ENCODE peak calls at places on chromosomes 16 and 17, in nine cellular contexts. One of them, this sample, is unnamed.
A peak's percentile ranks its signal among the peaks of the same experiment; 100 is the strongest.

GRCh38 chr16:3467182-3467581 is 23.7 kb downstream of the NAA60 start:
- DNase-seq in MM.1S: no peak
- DNase-seq in SK-N-SH: no peak
- DNase-seq in HCT116: no peak
- DNase-seq in H9: no peak
- DNase-seq in DND-41: no peak
- DNase-seq in IMR-90: no peak
- DNase-seq in fibroblast of lung: no peak
- DNase-seq in H1: no peak
- DNase-seq in this sample: no peak

GRCh38 chr17:79943354-79944241 is 92.1 kb downstream of the TBC1D16 start:
- DNase-seq in IMR-90: no peak
- DNase-seq in SK-N-SH: no peak
- DNase-seq in H1: no peak
- DNase-seq in HCT116: no peak
- DNase-seq in DND-41: no peak
- DNase-seq in H9: peak; percentile 31
- DNase-seq in MM.1S: no peak
- DNase-seq in fibroblast of lung: no peak
- DNase-seq in this sample: no peak

GRCh38 chr17:41667280-41668008 is 21.2 kb upstream of the EIF1 start:
- DNase-seq in H9: peak; percentile 80
- DNase-seq in MM.1S: no peak
- DNase-seq in SK-N-SH: no peak
- DNase-seq in DND-41: no peak
- DNase-seq in HCT116: no peak
- DNase-seq in H1: no peak
- DNase-seq in IMR-90: no peak
- DNase-seq in fibroblast of lung: no peak
- DNase-seq in this sample: no peak

GRCh38 chr16:85564277-85565051 is 48.7 kb upstream of the GSE1 start:
- DNase-seq in SK-N-SH: no peak
- DNase-seq in DND-41: no peak
- DNase-seq in HCT116: no peak
- DNase-seq in fibroblast of lung: no peak
- DNase-seq in H9: no peak
- DNase-seq in H1: no peak
- DNase-seq in MM.1S: no peak
- DNase-seq in IMR-90: no peak
- DNase-seq in this sample: peak; percentile 15

GRCh38 chr17:82007495-82008257 is 15.0 kb downstream of the CENPX start:
- DNase-seq in SK-N-SH: no peak
- DNase-seq in HCT116: no peak
- DNase-seq in H9: no peak
- DNase-seq in DND-41: no peak
- DNase-seq in MM.1S: no peak
- DNase-seq in fibroblast of lung: no peak
- DNase-seq in H1: no peak
- DNase-seq in IMR-90: no peak
- DNase-seq in this sample: no peak

GRCh38 chr16:11757671-11758545 is 15.3 kb upstream of the TXNDC11 start:
- DNase-seq in HCT116: no peak
- DNase-seq in H9: no peak
- DNase-seq in SK-N-SH: no peak
- DNase-seq in fibroblast of lung: peak; percentile 85
- DNase-seq in H1: peak; percentile 19
- DNase-seq in IMR-90: peak; percentile 70
- DNase-seq in DND-41: no peak
- DNase-seq in MM.1S: no peak
- DNase-seq in this sample: peak; percentile 66

GRCh38 chr17:79970576-79971068 is 65.0 kb downstream of the TBC1D16 start:
- DNase-seq in H1: no peak
- DNase-seq in IMR-90: peak; percentile 10
- DNase-seq in HCT116: peak; percentile 38
- DNase-seq in SK-N-SH: peak; percentile 33
- DNase-seq in DND-41: peak; percentile 39
- DNase-seq in H9: peak; percentile 85
- DNase-seq in fibroblast of lung: peak; percentile 39
- DNase-seq in MM.1S: peak; percentile 67
- DNase-seq in this sample: peak; percentile 81

GRCh38 chr16:25265968-25266367 is 8.3 kb upstream of the ZKSCAN2 start:
- DNase-seq in MM.1S: no peak
- DNase-seq in H1: no peak
- DNase-seq in fibroblast of lung: no peak
- DNase-seq in H9: no peak
- DNase-seq in HCT116: no peak
- DNase-seq in SK-N-SH: no peak
- DNase-seq in IMR-90: no peak
- DNase-seq in DND-41: no peak
- DNase-seq in this sample: no peak

GRCh38 chr16:25108054-25108453 is 3.5 kb upstream of the LCMT1 start:
- DNase-seq in MM.1S: peak; percentile 40
- DNase-seq in SK-N-SH: peak; percentile 33
- DNase-seq in IMR-90: no peak
- DNase-seq in H1: peak; percentile 50
- DNase-seq in DND-41: peak; percentile 16
- DNase-seq in fibroblast of lung: no peak
- DNase-seq in HCT116: no peak
- DNase-seq in H9: peak; percentile 57
- DNase-seq in this sample: peak; percentile 29

GRCh38 chr17:79041041-79041570 is 17.1 kb downstream of the C1QTNF1 start:
- DNase-seq in SK-N-SH: no peak
- DNase-seq in MM.1S: no peak
- DNase-seq in DND-41: no peak
- DNase-seq in HCT116: no peak
- DNase-seq in IMR-90: no peak
- DNase-seq in fibroblast of lung: no peak
- DNase-seq in H9: no peak
- DNase-seq in H1: no peak
- DNase-seq in this sample: no peak

GRCh38 chr17:43917348-43918025 is 10.2 kb upstream of the MPP2 start:
- DNase-seq in H9: peak; percentile 87
- DNase-seq in fibroblast of lung: peak; percentile 19
- DNase-seq in MM.1S: peak; percentile 80
- DNase-seq in SK-N-SH: no peak
- DNase-seq in HCT116: no peak
- DNase-seq in H1: peak; percentile 84
- DNase-seq in IMR-90: peak; percentile 10
- DNase-seq in DND-41: no peak
- DNase-seq in this sample: no peak

GRCh38 chr17:42725143-42725542 is 19.7 kb downstream of the EZH1 start:
- DNase-seq in IMR-90: no peak
- DNase-seq in HCT116: no peak
- DNase-seq in H9: no peak
- DNase-seq in SK-N-SH: no peak
- DNase-seq in fibroblast of lung: no peak
- DNase-seq in DND-41: no peak
- DNase-seq in MM.1S: no peak
- DNase-seq in H1: no peak
- DNase-seq in this sample: no peak

GRCh38 chr17:77924757-77925336 is 33.7 kb upstream of the TNRC6C start:
- DNase-seq in SK-N-SH: no peak
- DNase-seq in H9: peak; percentile 92
- DNase-seq in MM.1S: no peak
- DNase-seq in IMR-90: peak; percentile 49
- DNase-seq in DND-41: no peak
- DNase-seq in HCT116: no peak
- DNase-seq in H1: peak; percentile 80
- DNase-seq in fibroblast of lung: peak; percentile 81
- DNase-seq in this sample: no peak

GRCh38 chr17:81905993-81906392 is 4.0 kb downstream of the NPB start:
- DNase-seq in DND-41: no peak
- DNase-seq in H1: no peak
- DNase-seq in IMR-90: no peak
- DNase-seq in SK-N-SH: no peak
- DNase-seq in MM.1S: no peak
- DNase-seq in fibroblast of lung: no peak
- DNase-seq in H9: no peak
- DNase-seq in HCT116: no peak
- DNase-seq in this sample: no peak

GRCh38 chr16:69131167-69131748 is 1.1 kb downstream of the CHTF8 start:
- DNase-seq in HCT116: no peak
- DNase-seq in H1: no peak
- DNase-seq in SK-N-SH: peak; percentile 76
- DNase-seq in fibroblast of lung: peak; percentile 38
- DNase-seq in H9: peak; percentile 46
- DNase-seq in MM.1S: no peak
- DNase-seq in IMR-90: peak; percentile 24
- DNase-seq in DND-41: peak; percentile 69
- DNase-seq in this sample: no peak

GRCh38 chr17:37743875-37744632 is 805 bp downstream of the HNF1B start:
- DNase-seq in DND-41: no peak
- DNase-seq in HCT116: no peak
- DNase-seq in MM.1S: no peak
- DNase-seq in H1: peak; percentile 66
- DNase-seq in IMR-90: no peak
- DNase-seq in H9: peak; percentile 75
- DNase-seq in fibroblast of lung: no peak
- DNase-seq in SK-N-SH: peak; percentile 41
- DNase-seq in this sample: peak; percentile 24

GRCh38 chr17:79622201-79622601 is 11.3 kb upstream of the RBFOX3 start:
- DNase-seq in MM.1S: no peak
- DNase-seq in SK-N-SH: peak; percentile 36
- DNase-seq in HCT116: no peak
- DNase-seq in H9: peak; percentile 30
- DNase-seq in fibroblast of lung: no peak
- DNase-seq in H1: peak; percentile 39
- DNase-seq in DND-41: no peak
- DNase-seq in IMR-90: no peak
- DNase-seq in this sample: no peak

GRCh38 chr16:47143329-47143676 is 442 bp downstream of the NETO2 start:
- DNase-seq in MM.1S: peak; percentile 79
- DNase-seq in H1: peak; percentile 91
- DNase-seq in HCT116: peak; percentile 15
- DNase-seq in H9: peak; percentile 82
- DNase-seq in DND-41: no peak
- DNase-seq in SK-N-SH: peak; percentile 92
- DNase-seq in IMR-90: peak; percentile 63
- DNase-seq in fibroblast of lung: peak; percentile 63
- DNase-seq in this sample: peak; percentile 74

GRCh38 chr17:27403480-27404005 is 52.7 kb upstream of the KSR1 start:
- DNase-seq in MM.1S: no peak
- DNase-seq in fibroblast of lung: no peak
- DNase-seq in H9: peak; percentile 40
- DNase-seq in SK-N-SH: no peak
- DNase-seq in DND-41: no peak
- DNase-seq in IMR-90: no peak
- DNase-seq in HCT116: no peak
- DNase-seq in H1: no peak
- DNase-seq in this sample: no peak

GRCh38 chr17:58326609-58327341 is 1.8 kb downstream of the TSPOAP1 start:
- DNase-seq in H1: no peak
- DNase-seq in H9: no peak
- DNase-seq in MM.1S: no peak
- DNase-seq in fibroblast of lung: no peak
- DNase-seq in HCT116: no peak
- DNase-seq in SK-N-SH: peak; percentile 22
- DNase-seq in DND-41: peak; percentile 52
- DNase-seq in IMR-90: no peak
- DNase-seq in this sample: no peak

GRCh38 chr16:74767749-74768148 is 6.9 kb downstream of the FA2H start:
- DNase-seq in IMR-90: no peak
- DNase-seq in H9: no peak
- DNase-seq in DND-41: no peak
- DNase-seq in HCT116: no peak
- DNase-seq in H1: no peak
- DNase-seq in MM.1S: no peak
- DNase-seq in fibroblast of lung: no peak
- DNase-seq in SK-N-SH: no peak
- DNase-seq in this sample: no peak

GRCh38 chr17:82097187-82097918 is 683 bp downstream of the FASN start:
- DNase-seq in fibroblast of lung: peak; percentile 58
- DNase-seq in MM.1S: peak; percentile 30
- DNase-seq in IMR-90: peak; percentile 64
- DNase-seq in HCT116: no peak
- DNase-seq in H1: no peak
- DNase-seq in SK-N-SH: peak; percentile 91
- DNase-seq in DND-41: peak; percentile 39
- DNase-seq in H9: no peak
- DNase-seq in this sample: peak; percentile 31

GRCh38 chr17:60141111-60142018 is 8.4 kb upstream of the CA4 start:
- DNase-seq in DND-41: no peak
- DNase-seq in fibroblast of lung: peak; percentile 38
- DNase-seq in H1: peak; percentile 69
- DNase-seq in MM.1S: no peak
- DNase-seq in H9: no peak
- DNase-seq in SK-N-SH: peak; percentile 34
- DNase-seq in HCT116: no peak
- DNase-seq in IMR-90: peak; percentile 13
- DNase-seq in this sample: no peak
- H2AFZ ChIP-seq in DND-41: no peak overlapping the region
- H2AFZ ChIP-seq in fibroblast of lung: no peak overlapping the region
- H2AFZ ChIP-seq in H1: no peak overlapping the region
- H2AFZ ChIP-seq in MM.1S: no peak overlapping the region
- H2AFZ ChIP-seq in H9: no peak overlapping the region
- H2AFZ ChIP-seq in SK-N-SH: peak overlapping the region; percentile 98
- H2AFZ ChIP-seq in HCT116: peak overlapping the region; percentile 97
- H2AFZ ChIP-seq in IMR-90: peak overlapping the region; percentile 40
- H2AFZ ChIP-seq in this sample: peak overlapping the region; percentile 76

DNA sequence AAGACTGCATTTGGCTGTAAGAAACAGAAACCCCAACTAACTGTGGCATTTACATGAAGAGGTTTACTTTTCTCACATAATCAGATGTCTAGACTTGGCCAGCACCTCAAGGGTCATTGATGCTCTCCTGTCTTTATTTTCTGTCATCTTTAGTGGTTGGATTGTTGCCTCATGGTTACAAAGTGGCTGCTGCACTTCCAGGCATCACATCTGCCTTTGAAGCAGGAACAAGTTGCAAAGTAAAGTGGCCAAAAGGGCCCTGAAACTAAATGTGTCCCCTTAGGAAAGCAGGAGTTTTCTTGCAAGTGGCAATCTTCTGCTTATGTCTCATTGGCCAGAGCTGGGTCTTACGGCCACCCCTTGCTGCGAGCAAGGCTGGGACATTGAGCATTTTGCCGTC is 26.5 kb upstream of the STH start:
- DNase-seq in H1: no peak
- DNase-seq in fibroblast of lung: no peak
- DNase-seq in HCT116: no peak
- DNase-seq in H9: no peak
- DNase-seq in DND-41: no peak
- DNase-seq in MM.1S: no peak
- DNase-seq in IMR-90: no peak
- DNase-seq in SK-N-SH: no peak
- DNase-seq in this sample: no peak
- H3K27ac ChIP-seq in H1: no peak overlapping the region
- H3K27ac ChIP-seq in fibroblast of lung: no peak overlapping the region
- H3K27ac ChIP-seq in HCT116: no peak overlapping the region
- H3K27ac ChIP-seq in H9: no peak overlapping the region
- H3K27ac ChIP-seq in DND-41: no peak overlapping the region
- H3K27ac ChIP-seq in MM.1S: no peak overlapping the region
- H3K27ac ChIP-seq in IMR-90: no peak overlapping the region
- H3K27ac ChIP-seq in SK-N-SH: no peak overlapping the region
- H3K27ac ChIP-seq in this sample: no peak overlapping the region

GRCh38 chr16:29653436-29653835 is 9.6 kb upstream of the SPN start:
- DNase-seq in SK-N-SH: no peak
- DNase-seq in IMR-90: no peak
- DNase-seq in H1: no peak
- DNase-seq in fibroblast of lung: no peak
- DNase-seq in HCT116: no peak
- DNase-seq in H9: no peak
- DNase-seq in DND-41: no peak
- DNase-seq in MM.1S: no peak
- DNase-seq in this sample: no peak
- H2AFZ ChIP-seq in SK-N-SH: no peak overlapping the region
- H2AFZ ChIP-seq in IMR-90: peak overlapping the region; percentile 69
- H2AFZ ChIP-seq in H1: no peak overlapping the region
- H2AFZ ChIP-seq in fibroblast of lung: no peak overlapping the region
- H2AFZ ChIP-seq in HCT116: no peak overlapping the region
- H2AFZ ChIP-seq in H9: no peak overlapping the region
- H2AFZ ChIP-seq in DND-41: no peak overlapping the region
- H2AFZ ChIP-seq in MM.1S: no peak overlapping the region
- H2AFZ ChIP-seq in this sample: no peak overlapping the region

GRCh38 chr16:53817812-53818211 is 113.9 kb downstream of the FTO start:
- DNase-seq in DND-41: no peak
- DNase-seq in MM.1S: no peak
- DNase-seq in H1: no peak
- DNase-seq in SK-N-SH: peak; percentile 19
- DNase-seq in fibroblast of lung: peak; percentile 68
- DNase-seq in IMR-90: peak; percentile 44
- DNase-seq in HCT116: no peak
- DNase-seq in H9: no peak
- DNase-seq in this sample: peak; percentile 10
- H3K27ac ChIP-seq in DND-41: no peak overlapping the region
- H3K27ac ChIP-seq in MM.1S: no peak overlapping the region
- H3K27ac ChIP-seq in H1: no peak overlapping the region
- H3K27ac ChIP-seq in SK-N-SH: peak overlapping the region; percentile 87
- H3K27ac ChIP-seq in fibroblast of lung: no peak overlapping the region
- H3K27ac ChIP-seq in IMR-90: peak overlapping the region; percentile 27
- H3K27ac ChIP-seq in HCT116: no peak overlapping the region
- H3K27ac ChIP-seq in H9: no peak overlapping the region
- H3K27ac ChIP-seq in this sample: no peak overlapping the region